ENCODE peak calls at places on chromosomes 11 and 22, in five cellular contexts. K, U, Q, W and S are unnamed samples.

GRCh38 chr11:113376156-113376555 is 11.4 kb upstream of the ANKK1 start:
- DNase-seq in K (no peak), U (peak; percentile 4), Q (no peak), W (no peak), S (no peak)

GRCh38 chr11:38648597-38648996 is 2050.6 kb upstream of the RAG2 start:
- DNase-seq in K (no peak), U (no peak), Q (no peak), W (no peak), S (no peak)

GRCh38 chr22:50360578-50360977 is 17.5 kb downstream of the PPP6R2 start:
- DNase-seq in K (no peak), U (no peak), Q (no peak), W (no peak), S (no peak)

GRCh38 chr22:25911243-25911972 is 169.4 kb downstream of the MYO18B start:
- DNase-seq in K (no peak), U (no peak), Q (no peak), W (no peak), S (no peak)

GRCh38 chr11:105392546-105392945 is 217.3 kb upstream of the GRIA4 start:
- DNase-seq in K (no peak), U (peak; percentile 5), Q (no peak), W (no peak), S (no peak)

GRCh38 chr11:124405611-124406010 is 6.8 kb upstream of the OR8B3 start:
- DNase-seq in K (no peak), U (no peak), Q (no peak), W (no peak), S (no peak)

GRCh38 chr22:24144056-24144455 is 37.2 kb upstream of the SUSD2 start:
- DNase-seq in K (no peak), U (no peak), Q (no peak), W (no peak), S (no peak)

GRCh38 chr11:18379201-18379600 is 15.2 kb upstream of the LDHA start:
- DNase-seq in K (no peak), U (no peak), Q (no peak), W (no peak), S (no peak)

GRCh38 chr22:30262917-30263741 is 3.5 kb downstream of the OSM start:
- DNase-seq in K (peak; percentile 76), U (peak; percentile 91), Q (peak; percentile 87), W (peak; percentile 63), S (peak; percentile 45)

GRCh38 chr22:42797021-42797420 is 60.1 kb downstream of the ARFGAP3 start:
- DNase-seq in K (no peak), U (no peak), Q (no peak), W (no peak), S (no peak)

GRCh38 chr11:92284558-92284957 is 59.9 kb downstream of the FAT3 start:
- DNase-seq in K (no peak), U (no peak), Q (no peak), W (no peak), S (no peak)

GRCh38 chr11:72657356-72657755 is 16.9 kb downstream of the PDE2A start:
- DNase-seq in K (no peak), U (no peak), Q (no peak), W (no peak), S (no peak)

GRCh38 chr11:2806351-2807058 is 79.1 kb downstream of the CDKN1C start:
- DNase-seq in K (no peak), U (no peak), Q (peak; percentile 68), W (no peak), S (no peak)

GRCh38 chr11:23932485-23932898 is 564.4 kb upstream of the LUZP2 start:
- DNase-seq in K (no peak), U (peak; percentile 59), Q (no peak), W (no peak), S (no peak)

GRCh38 chr11:33060271-33060670 is 20.9 kb downstream of the TCP11L1 start:
- DNase-seq in K (no peak), U (no peak), Q (no peak), W (no peak), S (no peak)

GRCh38 chr22:47872761-47873535 is 1110.5 kb downstream of the TBC1D22A start:
- DNase-seq in K (no peak), U (no peak), Q (no peak), W (no peak), S (no peak)

GRCh38 chr11:119778391-119779194 is 49.6 kb upstream of the NECTIN1 start:
- DNase-seq in K (no peak), U (no peak), Q (no peak), W (no peak), S (no peak)

GRCh38 chr11:104823638-104824037 is 74.6 kb downstream of the CASP12 start:
- DNase-seq in K (no peak), U (no peak), Q (no peak), W (no peak), S (no peak)

GRCh38 chr22:22744412-22745224 is 100.2 kb downstream of the GGTLC2 start:
- DNase-seq in K (no peak), U (no peak), Q (no peak), W (no peak), S (no peak)

GRCh38 chr11:69832561-69833413 is 13.6 kb upstream of the FGF3 start:
- DNase-seq in K (no peak), U (no peak), Q (no peak), W (no peak), S (no peak)